ENCODE peak calls at places on chromosomes 6 and 20, in seven cellular contexts. D is endothelial cell of umbilical vein, X is uterus, V is ovary, M is IMR-90, Y is foreskin keratinocyte, T is astrocyte. S is an unnamed sample.

GRCh38 chr6:136604928-136605485 is 54.8 kb upstream of the MAP7 start:
- DNase-seq in D (peak; percentile 29), T (no peak), M (no peak), X (no peak), Y (no peak), V (no peak), S (no peak)

GRCh38 chr20:36582322-36582721 is 8.9 kb downstream of the TGIF2 start:
- DNase-seq in D (no peak), X (no peak), M (no peak), V (no peak), Y (no peak), T (no peak), S (no peak)

GRCh38 chr6:125781307-125781868 is 9.4 kb upstream of the NCOA7 start:
- DNase-seq in T (peak; percentile 25), V (no peak), D (no peak), Y (no peak), X (peak; percentile 49), M (peak; percentile 47), S (no peak)

GRCh38 chr6:144314003-144314485 is 28.9 kb downstream of the UTRN start:
- DNase-seq in X (peak; percentile 59), T (peak; percentile 66), Y (no peak), D (peak; percentile 90), M (peak; percentile 75), V (peak; percentile 72), S (no peak)

GRCh38 chr6:7909323-7910276 is 988 bp downstream of the TXNDC5 start:
- DNase-seq in T (peak; percentile 26), M (peak; percentile 27), D (peak; percentile 84), Y (peak; percentile 23), V (peak; percentile 65), X (no peak), S (peak; percentile 12)

GRCh38 chr6:89275900-89276299 is 39.2 kb downstream of the GABRR2 start:
- DNase-seq in D (no peak), V (no peak), Y (no peak), T (no peak), X (no peak), M (no peak), S (no peak)

GRCh38 chr6:169425628-169426370 is 172.2 kb upstream of the THBS2 start:
- DNase-seq in D (no peak), V (peak; percentile 51), Y (no peak), M (no peak), T (no peak), X (no peak), S (no peak)

GRCh38 chr6:151721141-151721540 is 86.3 kb upstream of the ESR1 start:
- DNase-seq in Y (no peak), X (no peak), M (no peak), D (no peak), T (no peak), V (no peak), S (no peak)

GRCh38 chr6:23180504-23181293 is 611.3 kb downstream of the HDGFL1 start:
- DNase-seq in M (peak; percentile 90), V (peak; percentile 71), X (peak; percentile 50), Y (peak; percentile 13), T (peak; percentile 86), D (no peak), S (no peak)

GRCh38 chr6:29995346-29995777 is 53.0 kb downstream of the HLA-A start:
- DNase-seq in Y (no peak), X (no peak), V (no peak), T (peak; percentile 13), M (peak; percentile 11), D (peak; percentile 71), S (no peak)

GRCh38 chr6:33677153-33677660 is 34.3 kb downstream of the UQCC2 start:
- DNase-seq in X (no peak), T (no peak), Y (no peak), V (no peak), D (no peak), M (peak; percentile 37), S (no peak)

DNA sequence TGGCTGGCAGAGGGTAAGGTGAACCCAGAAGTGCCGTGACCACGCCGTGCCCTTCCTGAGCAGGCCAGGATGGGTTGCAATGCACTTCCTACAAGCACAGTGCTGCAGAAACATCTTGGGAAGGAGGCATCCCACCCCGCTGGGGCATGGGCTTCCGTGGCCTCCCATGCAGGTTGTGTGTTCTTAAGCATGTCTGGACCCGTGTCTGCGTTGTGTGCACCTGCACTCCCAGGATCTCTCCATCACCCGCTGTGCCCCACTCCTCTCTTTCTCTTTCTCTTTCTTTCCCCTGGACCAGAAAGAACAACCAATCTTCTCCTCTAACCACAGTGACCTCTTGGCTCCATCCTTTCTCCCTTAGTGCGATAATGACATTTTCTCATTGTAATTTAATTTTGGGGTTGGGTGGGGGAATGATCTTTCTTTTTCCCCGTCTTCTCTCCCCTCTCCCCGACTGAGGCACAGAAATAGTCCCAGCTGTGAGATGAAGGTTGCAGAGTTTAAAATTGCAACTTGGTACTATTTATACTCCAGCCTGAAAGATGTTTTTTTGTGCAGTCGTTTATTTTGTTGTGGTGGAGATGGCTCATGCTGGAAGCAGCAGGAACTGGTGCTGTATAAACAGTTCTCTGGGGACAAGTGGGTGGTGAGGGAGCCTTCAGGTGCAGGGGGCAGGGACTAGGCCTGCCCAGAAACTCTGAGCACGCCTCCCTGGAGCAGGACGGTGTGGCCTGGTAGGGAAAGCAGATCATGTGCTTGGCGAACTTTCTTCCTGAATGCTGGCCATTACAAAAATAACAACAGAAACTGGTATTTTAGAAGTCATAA is 20.5 kb downstream of the BCAS4 start:
- DNase-seq in V (no peak), M (peak; percentile 92), T (peak; percentile 67), Y (no peak), X (no peak), D (no peak), S (no peak)
- H3K4me1 ChIP-seq in V (peaks cover 5% of the 10 kb centered on the region), M (peaks cover 15% of the 10 kb centered on the region), T (peaks cover 22% of the 10 kb centered on the region), Y (peaks cover 4% of the 10 kb centered on the region), X (no peaks in the 10 kb centered on the region), D (no peaks in the 10 kb centered on the region), S (peaks cover 15% of the 10 kb centered on the region)

GRCh38 chr20:34388000-34388399 is 24.9 kb downstream of the ITCH start:
- DNase-seq in T (no peak), M (no peak), Y (no peak), D (no peak), V (no peak), X (no peak), S (no peak)
- H3K4me1 ChIP-seq in T (peaks cover 17% of the 10 kb centered on the region), M (peaks cover 14% of the 10 kb centered on the region), Y (peaks cover 39% of the 10 kb centered on the region), D (peaks cover 31% of the 10 kb centered on the region), V (peaks cover 10% of the 10 kb centered on the region), X (no peaks in the 10 kb centered on the region), S (peaks cover 10% of the 10 kb centered on the region)

GRCh38 chr6:109793015-109793414 is 101.9 kb downstream of the FIG4 start:
- DNase-seq in V (no peak), T (no peak), M (no peak), X (no peak), Y (no peak), D (peak; percentile 4), S (no peak)
- H3K4me1 ChIP-seq in V (peaks cover 1% of the 10 kb centered on the region), T (peaks cover 39% of the 10 kb centered on the region), M (peaks cover 15% of the 10 kb centered on the region), X (peaks cover 3% of the 10 kb centered on the region), Y (peaks cover 11% of the 10 kb centered on the region), D (peaks cover 38% of the 10 kb centered on the region), S (no peaks in the 10 kb centered on the region)

DNA sequence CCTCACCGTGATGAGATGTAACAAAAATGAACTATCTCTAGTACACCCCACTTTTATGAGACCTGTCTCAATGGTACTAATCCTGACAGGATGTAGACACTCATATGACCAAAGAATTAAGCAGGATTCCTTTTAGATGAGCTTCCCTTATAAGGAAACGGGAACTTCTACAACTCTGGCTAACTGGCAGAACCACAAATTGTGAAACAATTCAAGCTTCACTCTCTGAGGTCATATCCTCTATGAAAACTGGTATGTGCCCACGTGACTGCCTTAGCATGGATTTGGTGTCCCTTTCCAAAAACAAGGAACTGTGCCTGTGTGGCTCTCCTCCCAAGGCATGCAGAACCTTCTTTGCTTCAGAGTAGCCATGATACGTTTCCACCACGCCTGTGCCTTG is 14.1 kb upstream of the CPNE5 start:
- DNase-seq in Y (peak; percentile 83), V (peak; percentile 37), X (peak; percentile 68), D (peak; percentile 42), M (peak; percentile 90), T (peak; percentile 81), S (no peak)
- H3K4me1 ChIP-seq in Y (peaks cover 18% of the 10 kb centered on the region), V (peaks cover 3% of the 10 kb centered on the region), X (peaks cover 7% of the 10 kb centered on the region), D (peaks cover 28% of the 10 kb centered on the region), M (peaks cover 9% of the 10 kb centered on the region), T (peaks cover 21% of the 10 kb centered on the region), S (no peaks in the 10 kb centered on the region)

DNA sequence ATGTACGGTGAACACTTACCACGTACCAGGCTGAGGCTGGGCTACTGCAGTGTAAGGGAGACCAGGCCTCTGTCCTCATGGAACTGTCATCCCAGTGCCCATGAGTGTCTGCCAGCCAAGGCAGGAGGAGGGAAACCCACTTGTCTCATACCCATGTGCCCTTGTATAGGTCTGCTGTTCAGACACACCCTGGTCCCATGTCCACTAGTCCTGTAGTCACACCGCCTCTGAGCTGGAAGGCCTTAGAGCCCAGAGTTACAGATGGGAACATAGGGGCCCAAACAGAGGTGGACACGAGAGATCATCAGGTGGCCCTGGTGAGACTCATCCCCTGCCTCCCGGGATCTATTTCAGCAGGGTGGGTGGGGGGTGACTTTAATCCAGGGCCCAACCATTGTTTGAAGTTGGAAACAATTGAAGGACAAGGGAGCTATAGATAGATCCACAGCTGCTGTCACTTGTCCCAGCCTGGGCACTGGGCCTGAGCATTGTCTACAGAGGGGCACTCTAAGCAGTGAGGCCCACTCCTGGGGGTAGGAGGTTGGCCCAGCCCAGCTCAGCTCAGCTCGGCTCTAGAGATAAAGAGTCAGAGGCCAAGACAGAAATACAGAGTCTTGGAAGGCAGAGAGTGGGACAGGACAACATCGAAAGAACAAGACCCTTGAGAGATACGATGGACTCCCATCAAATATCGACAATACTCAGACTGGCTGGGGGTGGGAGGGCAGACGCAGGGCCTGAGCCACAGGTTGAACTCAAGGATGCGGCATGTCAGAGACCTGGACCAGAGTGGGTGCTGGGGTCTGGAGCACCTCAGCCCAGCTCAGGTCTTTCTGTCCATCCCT is 14.7 kb downstream of the MYH7B start:
- DNase-seq in Y (no peak), V (peak; percentile 7), T (no peak), D (no peak), X (no peak), M (no peak), S (no peak)
- H3K4me1 ChIP-seq in Y (no peaks in the 10 kb centered on the region), V (no peaks in the 10 kb centered on the region), T (no peaks in the 10 kb centered on the region), D (no peaks in the 10 kb centered on the region), X (no peaks in the 10 kb centered on the region), M (no peaks in the 10 kb centered on the region), S (no peaks in the 10 kb centered on the region)

GRCh38 chr6:21383499-21384085 is 210.0 kb upstream of the SOX4 start:
- DNase-seq in X (no peak), M (no peak), V (no peak), D (no peak), T (no peak), Y (no peak), S (no peak)

GRCh38 chr6:21377356-21377755 is 216.2 kb upstream of the SOX4 start:
- DNase-seq in T (no peak), M (no peak), Y (no peak), V (no peak), X (no peak), D (no peak), S (no peak)

GRCh38 chr6:21382821-21383455 is 210.6 kb upstream of the SOX4 start:
- DNase-seq in Y (no peak), M (no peak), V (no peak), D (no peak), T (no peak), X (no peak), S (no peak)

GRCh38 chr6:21384211-21384610 is 209.3 kb upstream of the SOX4 start:
- DNase-seq in M (no peak), T (peak; percentile 31), V (no peak), X (no peak), D (no peak), Y (no peak), S (no peak)

GRCh38 chr6:21381336-21381963 is 212.1 kb upstream of the SOX4 start:
- DNase-seq in Y (no peak), D (no peak), M (no peak), X (no peak), V (no peak), T (no peak), S (no peak)
- H3K4me1 ChIP-seq in Y (no peaks in the 10 kb centered on the region), D (no peaks in the 10 kb centered on the region), M (no peaks in the 10 kb centered on the region), X (no peaks in the 10 kb centered on the region), V (peaks cover 5% of the 10 kb centered on the region), T (no peaks in the 10 kb centered on the region), S (no peaks in the 10 kb centered on the region)

S was measured in CD4-positive, alpha-beta memory T cell.